ENCODE peak calls at places on chromosome 16, in eight cellular contexts. One of them, this sample, is unnamed.

GRCh38 chr16:74608944-74609343 is 2.0 kb upstream of the GLG1 start:
- DNase-seq in HCT116: no peak
- DNase-seq in PC-3: no peak
- DNase-seq in GM23338: no peak
- DNase-seq in SK-N-SH: no peak
- DNase-seq in OCI-LY7: no peak
- DNase-seq in MM.1S: no peak
- DNase-seq in hepatocyte: no peak
- DNase-seq in this sample: no peak

GRCh38 chr16:81453091-81453728 is 8.6 kb downstream of the CMIP start:
- DNase-seq in HCT116: no peak
- DNase-seq in PC-3: no peak
- DNase-seq in GM23338: no peak
- DNase-seq in SK-N-SH: no peak
- DNase-seq in OCI-LY7: no peak
- DNase-seq in MM.1S: no peak
- DNase-seq in hepatocyte: no peak
- DNase-seq in this sample: no peak

GRCh38 chr16:27369806-27370205 is 32.2 kb upstream of the IL21R start:
- DNase-seq in HCT116: no peak
- DNase-seq in PC-3: peak; percentile 4
- DNase-seq in GM23338: no peak
- DNase-seq in SK-N-SH: no peak
- DNase-seq in OCI-LY7: no peak
- DNase-seq in MM.1S: no peak
- DNase-seq in hepatocyte: no peak
- DNase-seq in this sample: no peak

GRCh38 chr16:83533193-83533592 is 274.6 kb upstream of the HSBP1 start:
- DNase-seq in HCT116: no peak
- DNase-seq in PC-3: peak; percentile 37
- DNase-seq in GM23338: no peak
- DNase-seq in SK-N-SH: no peak
- DNase-seq in OCI-LY7: no peak
- DNase-seq in MM.1S: no peak
- DNase-seq in hepatocyte: no peak
- DNase-seq in this sample: no peak

GRCh38 chr16:20042848-20043247 is 30.8 kb downstream of the GPR139 start:
- DNase-seq in HCT116: no peak
- DNase-seq in PC-3: no peak
- DNase-seq in GM23338: peak; percentile 18
- DNase-seq in SK-N-SH: no peak
- DNase-seq in OCI-LY7: no peak
- DNase-seq in MM.1S: no peak
- DNase-seq in hepatocyte: no peak
- DNase-seq in this sample: no peak

GRCh38 chr16:34078697-34079096 is 619.3 kb downstream of the TP53TG3F start:
- DNase-seq in HCT116: no peak
- DNase-seq in PC-3: no peak
- DNase-seq in GM23338: no peak
- DNase-seq in SK-N-SH: no peak
- DNase-seq in OCI-LY7: no peak
- DNase-seq in MM.1S: no peak
- DNase-seq in hepatocyte: no peak
- DNase-seq in this sample: no peak

GRCh38 chr16:77789085-77789611 is 784 bp downstream of the VAT1L start:
- DNase-seq in HCT116: no peak
- DNase-seq in PC-3: no peak
- DNase-seq in GM23338: peak; percentile 63
- DNase-seq in SK-N-SH: peak; percentile 47
- DNase-seq in OCI-LY7: no peak
- DNase-seq in MM.1S: no peak
- DNase-seq in hepatocyte: peak; percentile 8
- DNase-seq in this sample: peak; percentile 44

GRCh38 chr16:3129137-3130131 is 5.4 kb upstream of the ZNF213 start:
- DNase-seq in HCT116: no peak
- DNase-seq in PC-3: peak; percentile 74
- DNase-seq in GM23338: peak; percentile 94
- DNase-seq in SK-N-SH: peak; percentile 65
- DNase-seq in OCI-LY7: peak; percentile 91
- DNase-seq in MM.1S: peak; percentile 87
- DNase-seq in hepatocyte: peak; percentile 91
- DNase-seq in this sample: peak; percentile 89

GRCh38 chr16:75236232-75236631 is 15.2 kb downstream of the BCAR1 start:
- DNase-seq in HCT116: no peak
- DNase-seq in PC-3: no peak
- DNase-seq in GM23338: no peak
- DNase-seq in SK-N-SH: no peak
- DNase-seq in OCI-LY7: no peak
- DNase-seq in MM.1S: no peak
- DNase-seq in hepatocyte: no peak
- DNase-seq in this sample: no peak

GRCh38 chr16:9969580-9969979 is 212.6 kb downstream of the GRIN2A start:
- DNase-seq in HCT116: no peak
- DNase-seq in PC-3: no peak
- DNase-seq in GM23338: no peak
- DNase-seq in SK-N-SH: no peak
- DNase-seq in OCI-LY7: no peak
- DNase-seq in MM.1S: no peak
- DNase-seq in hepatocyte: no peak
- DNase-seq in this sample: no peak

GRCh38 chr16:89037261-89038152 is 56.1 kb upstream of the ACSF3 start:
- DNase-seq in HCT116: no peak
- DNase-seq in PC-3: peak; percentile 10
- DNase-seq in GM23338: peak; percentile 81
- DNase-seq in SK-N-SH: no peak
- DNase-seq in OCI-LY7: peak; percentile 43
- DNase-seq in MM.1S: peak; percentile 16
- DNase-seq in hepatocyte: peak; percentile 81
- DNase-seq in this sample: peak; percentile 91

GRCh38 chr16:78932395-78932794 is 668.1 kb downstream of the MAF start:
- DNase-seq in HCT116: no peak
- DNase-seq in PC-3: no peak
- DNase-seq in GM23338: no peak
- DNase-seq in SK-N-SH: no peak
- DNase-seq in OCI-LY7: no peak
- DNase-seq in MM.1S: no peak
- DNase-seq in hepatocyte: no peak
- DNase-seq in this sample: no peak

GRCh38 chr16:3458278-3458851 is 14.9 kb downstream of the NAA60 start:
- DNase-seq in HCT116: no peak
- DNase-seq in PC-3: peak; percentile 11
- DNase-seq in GM23338: peak; percentile 79
- DNase-seq in SK-N-SH: no peak
- DNase-seq in OCI-LY7: peak; percentile 29
- DNase-seq in MM.1S: no peak
- DNase-seq in hepatocyte: peak; percentile 50
- DNase-seq in this sample: peak; percentile 76

GRCh38 chr16:48542020-48542473 is 67.9 kb downstream of the N4BP1 start:
- DNase-seq in HCT116: no peak
- DNase-seq in PC-3: peak; percentile 37
- DNase-seq in GM23338: peak; percentile 36
- DNase-seq in SK-N-SH: peak; percentile 78
- DNase-seq in OCI-LY7: peak; percentile 38
- DNase-seq in MM.1S: no peak
- DNase-seq in hepatocyte: peak; percentile 41
- DNase-seq in this sample: peak; percentile 47

GRCh38 chr16:28597692-28598261 is 927 bp upstream of the SULT1A2 start:
- DNase-seq in HCT116: no peak
- DNase-seq in PC-3: no peak
- DNase-seq in GM23338: peak; percentile 78
- DNase-seq in SK-N-SH: no peak
- DNase-seq in OCI-LY7: peak; percentile 58
- DNase-seq in MM.1S: peak; percentile 41
- DNase-seq in hepatocyte: peak; percentile 38
- DNase-seq in this sample: peak; percentile 50

GRCh38 chr16:87661561-87661960 is 59.3 kb downstream of the JPH3 start:
- DNase-seq in HCT116: no peak
- DNase-seq in PC-3: peak; percentile 23
- DNase-seq in GM23338: peak; percentile 85
- DNase-seq in SK-N-SH: no peak
- DNase-seq in OCI-LY7: peak; percentile 55
- DNase-seq in MM.1S: peak; percentile 26
- DNase-seq in hepatocyte: peak; percentile 74
- DNase-seq in this sample: peak; percentile 83

GRCh38 chr16:16146380-16147315 is 76.6 kb downstream of the ABCC6 start:
- DNase-seq in HCT116: no peak
- DNase-seq in PC-3: no peak
- DNase-seq in GM23338: no peak
- DNase-seq in SK-N-SH: peak; percentile 63
- DNase-seq in OCI-LY7: no peak
- DNase-seq in MM.1S: no peak
- DNase-seq in hepatocyte: no peak
- DNase-seq in this sample: no peak

DNA sequence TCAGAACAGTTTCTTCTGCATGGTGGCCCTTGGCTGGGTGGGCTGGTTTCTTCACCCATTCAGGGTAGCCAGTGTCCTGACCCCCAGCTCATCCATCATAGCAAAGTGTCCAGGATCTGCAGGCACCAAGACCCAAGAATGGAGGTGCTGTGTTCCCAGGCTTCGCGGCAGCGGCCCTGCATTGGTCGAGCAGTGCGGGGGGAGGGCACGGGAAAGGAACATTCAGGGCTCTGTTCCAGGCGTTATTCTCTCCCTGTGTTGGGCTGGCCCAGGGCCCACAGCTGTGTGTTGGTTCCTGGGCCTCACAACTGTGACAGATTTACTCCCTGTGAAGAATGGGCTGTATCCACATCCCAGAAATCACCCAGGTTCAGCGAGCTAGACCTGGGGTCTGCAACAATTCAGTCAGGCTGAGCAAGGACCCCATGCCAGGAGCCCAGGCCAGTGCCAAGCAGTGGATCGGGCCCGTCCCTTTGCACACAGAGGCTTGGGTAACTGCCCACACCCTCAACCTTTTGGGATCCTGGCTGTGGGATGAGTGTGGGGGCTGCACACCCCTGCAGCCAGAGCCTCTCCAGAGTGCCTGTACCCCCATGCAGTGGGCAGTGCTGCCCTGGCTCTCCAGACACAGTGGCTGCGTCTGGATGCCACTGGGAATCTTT is 10.0 kb downstream of the GPT2 start:
- DNase-seq in HCT116: no peak
- DNase-seq in PC-3: no peak
- DNase-seq in GM23338: no peak
- DNase-seq in SK-N-SH: no peak
- DNase-seq in OCI-LY7: no peak
- DNase-seq in MM.1S: no peak
- DNase-seq in hepatocyte: peak; percentile 24
- DNase-seq in this sample: no peak
- TF ChIP-seq EZH2phosphoT487 in HCT116: no peak
- TF ChIP-seq EZH2phosphoT487 in PC-3: no peak
- TF ChIP-seq EZH2phosphoT487 in GM23338: no peak
- TF ChIP-seq EZH2phosphoT487 in SK-N-SH: no peak
- TF ChIP-seq EZH2phosphoT487 in OCI-LY7: no peak
- TF ChIP-seq EZH2phosphoT487 in MM.1S: no peak
- TF ChIP-seq EZH2phosphoT487 in hepatocyte: no peak
- TF ChIP-seq EZH2phosphoT487 in this sample: no peak

DNA sequence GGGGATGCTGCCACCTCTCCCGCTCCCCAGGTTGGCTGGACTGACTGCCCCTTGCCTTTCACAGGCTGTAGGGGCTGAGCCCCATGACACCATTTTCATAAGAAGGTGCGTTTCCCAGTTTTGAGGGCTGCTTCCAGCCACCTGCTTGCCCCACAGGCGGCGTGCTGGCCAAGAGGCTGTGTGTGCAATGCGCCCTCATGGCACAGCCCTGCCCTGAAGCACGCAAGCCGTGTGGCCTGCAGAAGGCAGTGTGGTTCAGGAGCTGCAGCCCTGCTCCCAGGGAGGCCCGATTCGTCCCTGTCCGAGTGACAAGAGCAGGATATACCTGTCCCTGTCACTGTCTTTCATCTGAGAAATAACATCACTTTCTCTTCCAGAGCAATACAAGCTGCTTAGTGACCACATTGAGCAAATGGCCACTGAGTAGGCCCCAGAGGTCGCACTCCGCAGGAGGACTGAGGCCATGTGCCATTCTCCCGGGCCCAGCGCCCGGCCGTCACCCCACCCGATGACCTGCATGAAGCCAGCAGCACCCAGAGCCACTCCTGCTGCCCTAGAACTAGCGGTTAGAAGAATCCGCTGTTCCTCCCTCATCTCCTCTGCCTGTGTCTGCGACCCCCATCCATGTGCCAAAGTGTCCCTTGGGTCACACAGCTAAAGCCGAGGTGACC is 24.2 kb downstream of the CIBAR2 start:
- DNase-seq in HCT116: no peak
- DNase-seq in PC-3: no peak
- DNase-seq in GM23338: no peak
- DNase-seq in SK-N-SH: no peak
- DNase-seq in OCI-LY7: no peak
- DNase-seq in MM.1S: no peak
- DNase-seq in hepatocyte: no peak
- DNase-seq in this sample: no peak
- H3K27ac ChIP-seq in HCT116: no peak overlapping the region
- H3K27ac ChIP-seq in PC-3: no peak overlapping the region
- H3K27ac ChIP-seq in GM23338: no peak overlapping the region
- H3K27ac ChIP-seq in SK-N-SH: no peak overlapping the region
- H3K27ac ChIP-seq in OCI-LY7: no peak overlapping the region
- H3K27ac ChIP-seq in MM.1S: no peak overlapping the region
- H3K27ac ChIP-seq in hepatocyte: no peak overlapping the region
- H3K27ac ChIP-seq in this sample: no peak overlapping the region

DNA sequence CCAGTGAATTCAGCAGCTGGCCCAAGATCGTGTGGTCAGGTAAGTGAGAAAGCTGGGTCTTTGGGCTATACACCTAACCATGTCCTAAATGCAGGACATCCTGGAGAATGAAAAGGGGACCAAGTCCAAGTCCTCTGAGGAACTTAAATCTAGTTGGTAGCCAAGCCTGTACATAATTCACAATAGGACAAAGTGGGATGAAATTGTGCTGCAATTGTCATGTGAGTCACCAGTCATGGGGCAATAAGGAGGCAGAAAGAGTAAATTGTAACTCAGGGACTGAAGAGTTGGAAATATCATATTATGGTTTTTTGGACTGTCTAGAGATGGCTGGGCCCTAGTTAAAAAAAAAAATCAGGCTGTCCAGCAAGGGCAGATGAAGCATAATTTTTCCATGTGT is 202.5 kb downstream of the CYLD start:
- DNase-seq in HCT116: no peak
- DNase-seq in PC-3: no peak
- DNase-seq in GM23338: no peak
- DNase-seq in SK-N-SH: no peak
- DNase-seq in OCI-LY7: no peak
- DNase-seq in MM.1S: no peak
- DNase-seq in hepatocyte: no peak
- DNase-seq in this sample: no peak
- TF ChIP-seq CTCF in HCT116: no peak
- TF ChIP-seq CTCF in PC-3: no peak
- TF ChIP-seq CTCF in GM23338: no peak
- TF ChIP-seq CTCF in SK-N-SH: no peak
- TF ChIP-seq CTCF in OCI-LY7: no peak
- TF ChIP-seq CTCF in MM.1S: no peak
- TF ChIP-seq CTCF in hepatocyte: no peak
- TF ChIP-seq CTCF in this sample: no peak

DNA sequence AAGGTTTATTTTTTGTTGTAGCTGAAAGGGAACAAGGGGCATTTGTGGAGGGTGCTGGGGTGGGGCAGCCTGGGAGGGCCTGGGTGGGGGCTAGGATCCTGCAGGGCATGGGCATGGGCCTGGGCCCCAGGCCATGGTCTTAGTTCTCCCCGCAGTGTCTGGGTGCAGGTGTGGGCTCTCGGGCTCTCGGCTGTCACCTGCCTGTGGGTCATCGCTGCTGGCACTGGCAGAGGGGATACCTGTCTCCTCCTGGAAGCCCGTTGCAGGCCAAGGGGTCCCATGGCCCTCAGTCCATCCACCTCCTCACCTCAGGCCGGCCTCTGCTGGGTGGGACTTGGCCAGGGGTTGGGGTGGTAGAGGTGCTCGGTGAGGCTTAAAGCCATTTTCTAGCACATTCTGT is 30.3 kb downstream of the TSC2 start:
- DNase-seq in HCT116: no peak
- DNase-seq in PC-3: no peak
- DNase-seq in GM23338: no peak
- DNase-seq in SK-N-SH: no peak
- DNase-seq in OCI-LY7: no peak
- DNase-seq in MM.1S: no peak
- DNase-seq in hepatocyte: no peak
- DNase-seq in this sample: no peak
- TF ChIP-seq EZH2phosphoT487 in HCT116: no peak
- TF ChIP-seq EZH2phosphoT487 in PC-3: no peak
- TF ChIP-seq EZH2phosphoT487 in GM23338: no peak
- TF ChIP-seq EZH2phosphoT487 in SK-N-SH: no peak
- TF ChIP-seq EZH2phosphoT487 in OCI-LY7: no peak
- TF ChIP-seq EZH2phosphoT487 in MM.1S: no peak
- TF ChIP-seq EZH2phosphoT487 in hepatocyte: no peak
- TF ChIP-seq EZH2phosphoT487 in this sample: no peak